ENCODE peak calls at places on chromosomes 6 and 20, in eight cellular contexts. F is body of pancreas; U is hepatocyte; T is CD4-positive, alpha-beta memory T cell; Y is Peyer's patch; J is AG04450; P is lung; X is IMR-90. G is an unnamed sample.

GRCh38 chr6:24910850-24911712 is 24.7 kb downstream of the RIPOR2 start:
- DNase-seq in F (peak), U (peak), T (peak), Y (peak), J (no peak), P (peak), X (peak), G (no peak)

GRCh38 chr20:5741089-5741488 is 9.1 kb upstream of the SHLD1 start:
- DNase-seq in F (no peak), U (no peak), T (no peak), Y (no peak), J (no peak), P (no peak), X (peak), G (no peak)

GRCh38 chr6:40550096-40550731 is 37.0 kb downstream of the LRFN2 start:
- DNase-seq in F (peak), U (peak), T (no peak), Y (peak), J (peak), P (peak), X (peak), G (no peak)

GRCh38 chr20:19806806-19807691 is 49.0 kb downstream of the RIN2 start:
- DNase-seq in F (peak), U (no peak), T (no peak), Y (no peak), J (no peak), P (peak), X (peak), G (no peak)

GRCh38 chr20:52191132-52191435 is 495 bp downstream of the ZFP64 start:
- DNase-seq in F (no peak), U (no peak), T (no peak), Y (no peak), J (no peak), P (peak), X (peak), G (peak)

GRCh38 chr20:45944151-45944964 is 9.9 kb downstream of the PCIF1 start:
- DNase-seq in F (no peak), U (no peak), T (no peak), Y (no peak), J (no peak), P (no peak), X (no peak), G (no peak)

GRCh38 chr20:23445596-23446217 is 6.2 kb downstream of the CSTL1 start:
- DNase-seq in F (no peak), U (peak), T (no peak), Y (no peak), J (no peak), P (no peak), X (peak), G (no peak)

GRCh38 chr20:2955257-2955950 is 82.1 kb downstream of the PTPRA start:
- DNase-seq in F (no peak), U (no peak), T (no peak), Y (no peak), J (no peak), P (no peak), X (no peak), G (no peak)

GRCh38 chr6:90654166-90654565 is 67.3 kb upstream of the MAP3K7 start:
- DNase-seq in F (no peak), U (no peak), T (no peak), Y (no peak), J (no peak), P (no peak), X (no peak), G (no peak)

GRCh38 chr20:63706852-63707557 is 771 bp downstream of the ARFRP1 start:
- DNase-seq in F (peak), U (peak), T (peak), Y (peak), J (no peak), P (peak), X (peak), G (no peak)

GRCh38 chr20:9409981-9410380 is 104.4 kb upstream of the LAMP5 start:
- DNase-seq in F (no peak), U (no peak), T (no peak), Y (no peak), J (peak), P (no peak), X (peak), G (no peak)

GRCh38 chr6:39876111-39876510 is 58.2 kb downstream of the MOCS1 start:
- DNase-seq in F (no peak), U (no peak), T (no peak), Y (no peak), J (no peak), P (no peak), X (peak), G (no peak)

GRCh38 chr6:31791324-31792089 is 4.0 kb downstream of the VARS1 start:
- DNase-seq in F (peak), U (peak), T (no peak), Y (no peak), J (no peak), P (no peak), X (peak), G (peak)

GRCh38 chr20:59400666-59401065 is 100.3 kb downstream of the EDN3 start:
- DNase-seq in F (no peak), U (no peak), T (peak), Y (no peak), J (no peak), P (no peak), X (no peak), G (no peak)

GRCh38 chr6:7165736-7166296 is 58.1 kb downstream of the RREB1 start:
- DNase-seq in F (no peak), U (no peak), T (no peak), Y (no peak), J (no peak), P (no peak), X (no peak), G (no peak)

GRCh38 chr6:113763883-113764282 is 93.3 kb upstream of the MARCKS start:
- DNase-seq in F (no peak), U (peak), T (no peak), Y (no peak), J (no peak), P (no peak), X (peak), G (no peak)

GRCh38 chr6:44117397-44118128 is 9.7 kb downstream of the MRPL14 start:
- DNase-seq in F (peak), U (no peak), T (no peak), Y (no peak), J (no peak), P (peak), X (no peak), G (no peak)

GRCh38 chr6:44119704-44120262 is 7.5 kb downstream of the MRPL14 start:
- DNase-seq in F (no peak), U (no peak), T (no peak), Y (no peak), J (no peak), P (peak), X (no peak), G (no peak)

GRCh38 chr6:44113396-44113795 is 13.9 kb downstream of the MRPL14 start:
- DNase-seq in F (no peak), U (no peak), T (no peak), Y (no peak), J (no peak), P (no peak), X (no peak), G (no peak)

GRCh38 chr6:44115866-44116265 is 11.4 kb downstream of the MRPL14 start:
- DNase-seq in F (no peak), U (no peak), T (no peak), Y (no peak), J (no peak), P (no peak), X (peak), G (no peak)

DNA sequence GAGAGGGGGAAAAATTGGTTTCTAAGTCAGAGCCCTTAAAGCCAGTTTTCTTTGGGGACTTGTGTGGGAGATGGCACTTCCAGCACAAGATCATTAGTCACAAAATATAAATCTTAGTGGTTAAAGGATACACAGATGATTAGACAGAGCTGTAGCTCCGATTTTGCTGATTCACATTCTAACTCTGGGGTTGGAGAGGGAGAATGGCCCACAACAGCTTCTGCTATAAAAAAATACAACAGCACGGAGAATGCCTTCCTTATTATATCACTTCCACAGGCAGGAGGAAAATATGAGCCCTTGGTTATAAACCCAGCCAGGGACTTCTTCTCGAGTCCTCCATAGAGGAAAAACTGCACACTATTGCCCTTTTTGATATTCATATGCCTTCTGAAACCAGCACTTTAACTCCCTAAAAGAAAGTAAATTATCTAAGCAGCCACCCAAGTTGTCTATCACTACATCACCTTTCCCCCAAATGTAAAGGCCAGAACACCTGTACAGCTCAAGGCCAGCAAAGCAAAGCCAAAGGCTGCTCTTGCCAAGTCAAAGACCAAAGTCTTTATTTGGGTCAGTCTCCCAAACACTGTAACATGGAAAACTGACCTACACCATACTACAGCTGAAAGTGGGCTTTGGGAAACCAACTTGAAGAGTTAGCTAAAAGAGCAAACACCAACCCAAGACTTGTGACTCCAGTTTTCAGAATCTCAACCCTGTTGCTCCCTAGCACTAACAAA is 10.4 kb downstream of the MRPL14 start:
- DNase-seq in F (no peak), U (peak), T (no peak), Y (no peak), J (peak), P (no peak), X (peak), G (no peak)
- H3K27ac ChIP-seq in F (no peak), U (peak), T (no peak), Y (peak), J (peak), P (no peak), X (peak), G (no peak)

GRCh38 chr6:148470606-148471299 is 128.1 kb downstream of the SASH1 start:
- DNase-seq in F (no peak), U (no peak), T (no peak), Y (no peak), J (no peak), P (no peak), X (no peak), G (no peak)

GRCh38 chr6:148472495-148473105 is 130.0 kb downstream of the SASH1 start:
- DNase-seq in F (no peak), U (no peak), T (no peak), Y (no peak), J (no peak), P (no peak), X (no peak), G (no peak)

GRCh38 chr6:148467926-148468325 is 125.3 kb downstream of the SASH1 start:
- DNase-seq in F (no peak), U (no peak), T (no peak), Y (no peak), J (no peak), P (no peak), X (no peak), G (no peak)

GRCh38 chr6:148470141-148470540 is 127.5 kb downstream of the SASH1 start:
- DNase-seq in F (no peak), U (no peak), T (no peak), Y (no peak), J (no peak), P (no peak), X (no peak), G (no peak)

GRCh38 chr6:148471624-148472494 is 129.2 kb downstream of the SASH1 start:
- DNase-seq in F (no peak), U (peak), T (no peak), Y (no peak), J (no peak), P (no peak), X (peak), G (no peak)
- H3K27ac ChIP-seq in F (no peak), U (peak), T (no peak), Y (peak), J (no peak), P (peak), X (no peak), G (peak)

DNA sequence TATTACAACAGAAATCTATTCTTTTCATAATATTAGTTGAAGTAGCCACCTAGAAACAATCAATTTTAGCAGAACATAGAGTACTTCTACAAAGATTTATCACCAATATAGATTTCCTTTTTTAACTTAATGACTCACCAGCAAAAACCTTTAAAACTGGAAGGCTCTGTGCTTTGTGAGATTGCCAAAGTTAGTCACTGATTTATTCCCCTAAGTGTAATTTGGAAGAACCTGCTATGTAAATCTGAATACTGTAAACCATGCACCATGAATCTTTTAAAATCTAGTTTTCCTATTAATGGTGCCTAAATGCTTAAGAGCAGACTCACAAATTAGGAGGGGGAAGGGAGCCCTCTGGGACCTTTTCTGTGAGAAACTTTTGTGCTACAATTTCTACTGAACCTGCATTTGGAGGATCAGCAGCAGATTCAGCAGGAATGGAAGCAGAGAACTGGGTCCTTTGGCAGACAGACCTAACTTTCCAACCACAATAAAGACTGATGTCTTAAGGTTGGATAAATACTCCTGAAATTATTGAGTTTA is 57.7 kb upstream of the PNRC1 start:
- DNase-seq in F (no peak), U (no peak), T (no peak), Y (no peak), J (no peak), P (no peak), X (peak), G (no peak)
- H3K27ac ChIP-seq in F (peak), U (peak), T (no peak), Y (no peak), J (no peak), P (peak), X (no peak), G (no peak)

DNA sequence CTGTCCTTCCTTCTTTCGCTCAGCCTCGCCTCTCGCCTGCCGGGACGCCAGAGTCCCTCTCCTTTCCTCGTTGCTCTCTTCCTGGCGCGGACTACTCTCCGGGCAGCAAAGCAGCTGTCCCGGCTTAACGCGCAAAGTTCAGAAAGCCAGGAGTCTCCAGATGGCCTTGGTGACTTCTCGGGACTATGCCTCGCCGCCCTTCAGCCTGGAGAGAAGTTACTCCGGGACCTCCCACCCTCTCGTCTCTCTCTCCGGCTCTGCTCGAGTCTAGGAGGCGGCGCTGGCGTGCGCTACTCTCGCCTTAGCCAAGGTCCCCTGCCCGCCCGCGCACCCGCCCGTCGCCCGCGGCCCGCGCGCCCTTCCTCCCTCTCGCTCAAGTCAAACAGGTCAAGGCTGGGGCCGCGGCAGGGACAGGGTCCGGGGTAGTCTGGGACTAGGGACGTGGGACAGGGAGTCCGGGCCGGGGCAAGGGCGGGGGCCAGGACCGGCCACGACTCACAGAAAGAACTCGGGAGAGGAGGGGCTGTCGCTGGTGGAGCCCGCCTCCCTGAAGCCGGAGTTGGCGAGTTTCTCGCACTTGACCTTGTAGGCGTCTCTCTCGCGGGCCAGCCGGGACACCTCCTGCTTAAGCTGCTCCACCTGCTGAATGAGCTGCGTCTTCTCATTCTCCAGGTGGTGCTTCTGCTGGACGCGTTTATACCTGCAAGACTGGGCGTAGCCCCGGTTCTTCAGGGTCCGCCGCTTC is 1.5 kb downstream of the MAFB start:
- DNase-seq in F (peak), U (peak), T (no peak), Y (no peak), J (no peak), P (peak), X (no peak), G (peak)
- H3K27ac ChIP-seq in F (no peak), U (no peak), T (no peak), Y (peak), J (no peak), P (no peak), X (no peak), G (peak)

GRCh38 chr6:3427740-3428085 is 29.1 kb downstream of the SLC22A23 start:
- DNase-seq in F (peak), U (no peak), T (no peak), Y (peak), J (no peak), P (no peak), X (no peak), G (no peak)

GRCh38 chr6:3425574-3425973 is 31.3 kb downstream of the SLC22A23 start:
- DNase-seq in F (no peak), U (no peak), T (no peak), Y (no peak), J (no peak), P (no peak), X (no peak), G (no peak)

GRCh38 chr6:3428247-3428646 is 28.6 kb downstream of the SLC22A23 start:
- DNase-seq in F (no peak), U (no peak), T (no peak), Y (no peak), J (no peak), P (no peak), X (no peak), G (no peak)

GRCh38 chr6:3426091-3426780 is 30.6 kb downstream of the SLC22A23 start:
- DNase-seq in F (no peak), U (no peak), T (no peak), Y (no peak), J (no peak), P (no peak), X (no peak), G (no peak)

DNA sequence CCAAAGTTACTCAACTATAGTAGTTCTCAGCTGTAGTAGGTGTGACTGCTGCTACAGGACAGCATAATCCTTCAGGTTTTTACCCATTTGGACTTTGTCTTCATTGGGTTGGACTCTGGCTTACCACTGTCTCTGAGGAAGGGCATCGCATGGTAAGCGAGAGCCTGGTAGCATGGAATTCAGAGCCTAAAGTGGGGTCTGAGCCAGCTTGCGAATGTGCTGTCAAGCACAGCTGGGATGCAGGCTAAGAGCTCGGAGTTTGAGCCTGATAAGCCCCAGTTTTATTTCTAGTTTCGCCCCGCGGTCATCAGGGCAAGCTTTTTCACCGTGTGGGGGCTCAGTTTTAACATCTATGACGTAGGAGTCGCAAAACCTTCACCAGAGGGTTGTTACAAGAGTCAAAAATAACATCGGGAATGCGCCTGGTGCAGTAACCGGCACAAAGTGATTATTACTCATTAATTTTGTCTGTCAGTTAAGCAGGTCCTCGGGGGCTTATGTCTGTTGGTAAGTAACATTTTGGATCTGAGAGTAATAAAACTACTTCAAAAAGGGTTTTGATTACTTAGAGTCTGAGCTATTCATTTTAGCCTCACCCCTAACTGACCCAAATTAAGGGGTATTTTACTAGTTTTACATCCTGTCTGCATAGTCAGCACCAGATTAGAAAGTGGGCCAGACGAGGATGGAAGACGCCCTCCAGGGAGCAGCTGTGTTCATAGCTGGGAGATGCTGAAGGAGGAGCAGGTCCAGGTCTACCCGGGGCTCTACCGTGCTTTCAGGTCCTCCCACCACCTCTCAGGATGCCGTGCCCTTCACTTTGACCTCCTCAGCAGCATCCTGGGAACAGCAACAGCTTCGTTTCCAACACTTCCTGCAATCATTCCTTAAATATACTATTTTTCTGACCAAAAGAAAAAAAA is 29.8 kb downstream of the SLC22A23 start:
- DNase-seq in F (peak), U (no peak), T (no peak), Y (no peak), J (no peak), P (no peak), X (no peak), G (no peak)
- H3K27ac ChIP-seq in F (no peak), U (peak), T (no peak), Y (no peak), J (no peak), P (no peak), X (no peak), G (no peak)

GRCh38 chr6:41975276-41975675 is 33.7 kb upstream of the CCND3 start:
- DNase-seq in F (no peak), U (no peak), T (no peak), Y (peak), J (no peak), P (no peak), X (no peak), G (no peak)
- H3K27ac ChIP-seq in F (no peak), U (no peak), T (no peak), Y (no peak), J (no peak), P (no peak), X (no peak), G (no peak)

GRCh38 chr6:109051301-109051700 is 43.3 kb downstream of the SESN1 start:
- DNase-seq in F (no peak), U (no peak), T (no peak), Y (no peak), J (no peak), P (no peak), X (peak), G (no peak)

GRCh38 chr6:109055771-109056235 is 38.8 kb downstream of the SESN1 start:
- DNase-seq in F (no peak), U (no peak), T (no peak), Y (no peak), J (no peak), P (no peak), X (peak), G (no peak)

GRCh38 chr6:109052015-109052651 is 42.5 kb downstream of the SESN1 start:
- DNase-seq in F (no peak), U (no peak), T (no peak), Y (no peak), J (no peak), P (no peak), X (no peak), G (no peak)

GRCh38 chr6:109052852-109053251 is 41.8 kb downstream of the SESN1 start:
- DNase-seq in F (no peak), U (no peak), T (no peak), Y (no peak), J (no peak), P (no peak), X (no peak), G (no peak)

GRCh38 chr6:109053285-109053684 is 41.4 kb downstream of the SESN1 start:
- DNase-seq in F (no peak), U (no peak), T (no peak), Y (no peak), J (no peak), P (no peak), X (no peak), G (no peak)
- H3K27ac ChIP-seq in F (no peak), U (no peak), T (no peak), Y (no peak), J (no peak), P (no peak), X (no peak), G (no peak)

G was measured in substantia nigra.